ENCODE peak calls at places on chromosome 13, in eight cellular contexts. H is H9, R is T-helper 17 cell, B is foreskin fibroblast, Q is AG08396, S is heart left ventricle, Z is T-helper 2 cell, I is A549. K is an unnamed sample.

GRCh38 chr13:30600470-30600869 is 17.2 kb upstream of the USPL1 start:
- DNase-seq in I (no peak), Z (no peak), H (no peak), R (no peak), B (no peak), S (no peak), Q (no peak), K (no peak)

GRCh38 chr13:51797664-51798488 is 6.1 kb downstream of the DHRS12 start:
- DNase-seq in B (peak; percentile 34), S (no peak), Z (peak; percentile 79), R (no peak), Q (peak; percentile 29), I (peak; percentile 44), H (peak; percentile 83), K (peak; percentile 80)

GRCh38 chr13:22777207-22777606 is 403.6 kb upstream of the SGCG start:
- DNase-seq in R (no peak), Q (no peak), I (no peak), S (no peak), B (no peak), H (no peak), Z (no peak), K (no peak)

GRCh38 chr13:94713556-94714182 is 1.3 kb upstream of the SOX21 start:
- DNase-seq in S (no peak), B (no peak), Q (no peak), I (no peak), H (peak; percentile 61), Z (no peak), R (no peak), K (no peak)

GRCh38 chr13:110536006-110536693 is 25.4 kb downstream of the RAB20 start:
- DNase-seq in S (peak; percentile 55), Z (no peak), H (no peak), B (no peak), Q (no peak), R (no peak), I (no peak), K (no peak)

GRCh38 chr13:66940113-66940512 is 290.0 kb downstream of the PCDH9 start:
- DNase-seq in I (no peak), Z (no peak), B (no peak), S (no peak), H (no peak), R (no peak), Q (no peak), K (no peak)

GRCh38 chr13:73056054-73056962 is 2.5 kb upstream of the KLF5 start:
- DNase-seq in I (peak; percentile 56), Z (no peak), Q (peak; percentile 61), B (peak; percentile 28), H (no peak), S (no peak), R (no peak), K (no peak)

GRCh38 chr13:109215377-109215776 is 571.0 kb downstream of the IRS2 start:
- DNase-seq in H (no peak), R (no peak), B (no peak), Q (no peak), Z (no peak), S (no peak), I (no peak), K (no peak)

GRCh38 chr13:94188173-94188869 is 291.2 kb downstream of the DCT start:
- DNase-seq in Q (no peak), I (no peak), R (no peak), Z (no peak), S (no peak), B (no peak), H (peak; percentile 38), K (no peak)

GRCh38 chr13:42038661-42039456 is 9.6 kb upstream of the DGKH start:
- DNase-seq in Q (peak; percentile 12), H (no peak), R (no peak), I (no peak), S (no peak), Z (no peak), B (no peak), K (no peak)

GRCh38 chr13:109790951-109791605 is 4.7 kb upstream of the IRS2 start:
- DNase-seq in B (no peak), Z (peak; percentile 88), R (no peak), Q (peak; percentile 25), I (no peak), H (peak; percentile 40), S (no peak), K (no peak)

GRCh38 chr13:29522044-29522685 is 73.3 kb downstream of the SLC7A1 start:
- DNase-seq in B (peak; percentile 94), Z (no peak), S (no peak), I (no peak), Q (no peak), H (no peak), R (no peak), K (no peak)

GRCh38 chr13:93726173-93727019 is 499.8 kb downstream of the GPC6 start:
- DNase-seq in Q (no peak), Z (no peak), B (no peak), H (no peak), S (no peak), I (no peak), R (no peak), K (no peak)

GRCh38 chr13:22018297-22019210 is 347.7 kb downstream of the FGF9 start:
- DNase-seq in I (no peak), Z (peak; percentile 22), H (no peak), R (no peak), Q (no peak), S (no peak), B (no peak), K (no peak)

GRCh38 chr13:112992931-112993700 is 24.1 kb downstream of the MCF2L start:
- DNase-seq in B (no peak), Q (no peak), H (no peak), Z (no peak), I (no peak), S (no peak), R (no peak), K (no peak)

GRCh38 chr13:99659234-99659633 is 158.0 kb downstream of the TM9SF2 start:
- DNase-seq in B (no peak), S (no peak), Z (peak; percentile 35), Q (no peak), I (no peak), H (no peak), R (no peak), K (no peak)

GRCh38 chr13:26943748-26944147 is 183.2 kb upstream of the GPR12 start:
- DNase-seq in H (no peak), B (no peak), R (no peak), Z (no peak), Q (no peak), I (no peak), S (no peak), K (no peak)

GRCh38 chr13:39816936-39817335 is 161.5 kb downstream of the COG6 start:
- DNase-seq in Q (no peak), S (no peak), I (no peak), B (no peak), H (no peak), R (no peak), Z (no peak), K (no peak)

GRCh38 chr13:43203781-43204180 is 180.4 kb downstream of the DNAJC15 start:
- DNase-seq in I (no peak), S (no peak), R (no peak), H (no peak), Q (no peak), Z (no peak), B (no peak), K (no peak)

GRCh38 chr13:50125556-50126377 is 110.5 kb downstream of the KCNRG start:
- DNase-seq in B (peak; percentile 79), I (peak; percentile 35), Q (peak; percentile 92), S (peak; percentile 96), Z (peak; percentile 89), H (peak; percentile 75), R (peak; percentile 89), K (peak; percentile 90)

GRCh38 chr13:101007245-101007644 is 332.6 kb upstream of the TMTC4 start:
- DNase-seq in Q (no peak), H (no peak), R (no peak), B (no peak), Z (no peak), I (no peak), S (no peak), K (no peak)

GRCh38 chr13:20446405-20446804 is 79.3 kb downstream of the CRYL1 start:
- DNase-seq in B (no peak), H (no peak), Z (no peak), Q (no peak), R (no peak), I (no peak), S (no peak), K (no peak)

GRCh38 chr13:112746044-112746443 is 56.2 kb downstream of the ATP11A start:
- DNase-seq in H (no peak), Q (no peak), S (no peak), Z (no peak), R (no peak), B (no peak), I (no peak), K (no peak)

GRCh38 chr13:27183561-27184147 is 12.0 kb upstream of the USP12 start:
- DNase-seq in Q (no peak), S (no peak), R (no peak), B (peak; percentile 58), H (no peak), I (no peak), Z (no peak), K (no peak)

GRCh38 chr13:31767175-31767900 is 28.0 kb downstream of the RXFP2 start:
- DNase-seq in B (peak; percentile 92), Z (no peak), Q (peak; percentile 48), H (no peak), I (no peak), R (no peak), S (no peak), K (no peak)

GRCh38 chr13:33134213-33134612 is 118.0 kb downstream of the KL start:
- DNase-seq in H (no peak), B (no peak), Z (no peak), R (no peak), S (no peak), I (no peak), Q (no peak), K (no peak)

GRCh38 chr13:81540777-81541176 is 1199.9 kb upstream of the SPRY2 start:
- DNase-seq in B (no peak), H (no peak), I (no peak), R (no peak), S (no peak), Z (no peak), Q (no peak), K (no peak)

GRCh38 chr13:49938274-49938673 is 2.1 kb upstream of the SPRYD7 start:
- DNase-seq in R (no peak), B (no peak), S (no peak), Z (no peak), Q (no peak), I (no peak), H (no peak), K (no peak)

GRCh38 chr13:45932172-45932571 is 80.6 kb upstream of the SIAH3 start:
- DNase-seq in Z (no peak), R (no peak), H (no peak), B (no peak), I (no peak), Q (no peak), S (no peak), K (no peak)

GRCh38 chr13:113307491-113307890 is 10.5 kb downstream of the LAMP1 start:
- DNase-seq in B (no peak), Z (no peak), S (no peak), I (no peak), R (no peak), Q (no peak), H (no peak), K (no peak)

GRCh38 chr13:64808704-64809103 is 2421.4 kb downstream of the PCDH9 start:
- DNase-seq in B (no peak), R (no peak), I (no peak), Z (no peak), H (no peak), S (no peak), Q (no peak), K (no peak)

GRCh38 chr13:113835461-113836274 is 28.2 kb downstream of the GAS6 start:
- DNase-seq in R (no peak), Q (peak; percentile 77), S (no peak), Z (no peak), I (no peak), B (peak; percentile 92), H (no peak), K (no peak)

GRCh38 chr13:110116072-110116487 is 190.9 kb downstream of the COL4A1 start:
- DNase-seq in S (no peak), H (peak; percentile 82), Z (peak; percentile 45), I (peak; percentile 52), B (peak; percentile 82), Q (no peak), R (peak; percentile 31), K (no peak)

GRCh38 chr13:99218126-99218525 is 17.5 kb downstream of the UBAC2 start:
- DNase-seq in I (no peak), R (no peak), B (no peak), H (no peak), Q (no peak), S (no peak), Z (no peak), K (no peak)

K was measured in breast epithelium.